ENCODE peak calls at places on chromosome 13, in five cellular contexts. W, E, F, C and S are unnamed samples.
A peak's percentile ranks its signal among the peaks of the same experiment; 100 is the strongest.

GRCh38 chr13:91454666-91455065 is 56.2 kb downstream of the GPC5 start:
- DNase-seq in E (no peak), W (no peak), C (no peak), F (no peak), S (no peak)

GRCh38 chr13:86655561-86655960 is 856.3 kb upstream of the SLITRK6 start:
- DNase-seq in F (no peak), E (no peak), W (no peak), C (no peak), S (no peak)

GRCh38 chr13:50685491-50685890 is 158.0 kb downstream of the DLEU7 start:
- DNase-seq in F (no peak), E (no peak), W (peak; percentile 58), C (no peak), S (peak; percentile 47)

GRCh38 chr13:98450495-98451167 is 126.3 kb downstream of the STK24 start:
- DNase-seq in W (no peak), F (no peak), E (no peak), C (no peak), S (peak; percentile 74)

GRCh38 chr13:99392806-99393135 is 85.6 kb upstream of the GPR183 start:
- DNase-seq in E (no peak), W (no peak), F (no peak), C (no peak), S (no peak)

GRCh38 chr13:113555141-113555540 is 29.4 kb upstream of the TFDP1 start:
- DNase-seq in F (no peak), W (no peak), E (no peak), C (no peak), S (peak; percentile 8)

GRCh38 chr13:100668408-100668807 is 6.2 kb downstream of the TMTC4 start:
- DNase-seq in W (no peak), F (no peak), C (no peak), E (no peak), S (no peak)

GRCh38 chr13:78881746-78882145 is 222.8 kb upstream of the OBI1 start:
- DNase-seq in C (no peak), E (no peak), F (no peak), W (no peak), S (no peak)

GRCh38 chr13:112442483-112443090 is 66.4 kb downstream of the SPACA7 start:
- DNase-seq in E (no peak), C (peak; percentile 48), W (no peak), F (no peak), S (no peak)

GRCh38 chr13:44106231-44107152 is 226.8 kb downstream of the LACC1 start:
- DNase-seq in E (no peak), F (no peak), W (no peak), C (no peak), S (no peak)

GRCh38 chr13:37870895-37871550 is 1.5 kb upstream of the TRPC4 start:
- DNase-seq in F (no peak), E (peak; percentile 35), W (peak; percentile 61), C (no peak), S (no peak)

GRCh38 chr13:64154514-64154913 is 2738.9 kb upstream of the PCDH20 start:
- DNase-seq in C (no peak), E (no peak), W (no peak), F (no peak), S (no peak)

GRCh38 chr13:103431880-103432279 is 365.7 kb upstream of the SLC10A2 start:
- DNase-seq in E (no peak), F (no peak), W (no peak), C (no peak), S (no peak)

GRCh38 chr13:48043789-48044503 is 6.4 kb downstream of the NUDT15 start:
- DNase-seq in E (peak; percentile 50), F (no peak), W (peak; percentile 35), C (no peak), S (no peak)

GRCh38 chr13:29465741-29466293 is 129.7 kb downstream of the SLC7A1 start:
- DNase-seq in W (peak; percentile 73), E (no peak), F (no peak), C (no peak), S (no peak)

GRCh38 chr13:33676045-33676699 is 141.8 kb upstream of the RFC3 start:
- DNase-seq in F (no peak), C (no peak), E (no peak), W (no peak), S (no peak)

GRCh38 chr13:61414136-61414535 is 1.5 kb downstream of the PCDH20 start:
- DNase-seq in E (no peak), C (no peak), W (no peak), F (no peak), S (no peak)

GRCh38 chr13:73608157-73608516 is 526.1 kb downstream of the KLF12 start:
- DNase-seq in C (no peak), F (no peak), W (no peak), E (no peak), S (no peak)

GRCh38 chr13:22082437-22083100 is 411.7 kb downstream of the FGF9 start:
- DNase-seq in C (no peak), W (no peak), E (no peak), F (no peak), S (no peak)

GRCh38 chr13:99261040-99261439 is 2.9 kb upstream of the GPR18 start:
- DNase-seq in E (no peak), C (no peak), W (no peak), F (no peak), S (no peak)

GRCh38 chr13:109941221-109941620 is 154.8 kb upstream of the IRS2 start:
- DNase-seq in C (no peak), W (no peak), F (no peak), E (no peak), S (no peak)

GRCh38 chr13:107803822-107804495 is 411.4 kb downstream of the LIG4 start:
- DNase-seq in F (no peak), E (no peak), C (no peak), W (no peak), S (no peak)

GRCh38 chr13:44011036-44011435 is 131.3 kb downstream of the LACC1 start:
- DNase-seq in C (no peak), F (no peak), E (no peak), W (peak; percentile 39), S (no peak)

GRCh38 chr13:92429231-92429630 is 797.4 kb upstream of the GPC6 start:
- DNase-seq in E (no peak), F (no peak), C (no peak), W (no peak), S (no peak)

GRCh38 chr13:23934481-23934880 is 37.2 kb upstream of the C1QTNF9B start:
- DNase-seq in E (no peak), C (no peak), W (peak; percentile 46), F (no peak), S (no peak)

GRCh38 chr13:23899555-23899954 is 2.3 kb upstream of the C1QTNF9B start:
- DNase-seq in C (no peak), E (no peak), W (peak; percentile 64), F (no peak), S (no peak)

GRCh38 chr13:102642475-102642874 is 45.7 kb downstream of the TPP2 start:
- DNase-seq in W (no peak), E (no peak), C (no peak), F (no peak), S (peak; percentile 87)

GRCh38 chr13:20118268-20119140 is 42.3 kb downstream of the GJA3 start:
- DNase-seq in F (no peak), C (no peak), W (no peak), E (peak; percentile 11), S (peak; percentile 64)

GRCh38 chr13:112062047-112062618 is 4.8 kb upstream of the SOX1 start:
- DNase-seq in E (no peak), F (no peak), C (no peak), W (no peak), S (no peak)

GRCh38 chr13:40302351-40302750 is 364.1 kb downstream of the FOXO1 start:
- DNase-seq in W (no peak), E (no peak), C (no peak), F (no peak), S (no peak)

GRCh38 chr13:81078048-81078447 is 737.1 kb upstream of the SPRY2 start:
- DNase-seq in W (no peak), F (no peak), C (no peak), E (no peak), S (no peak)